ENCODE peak calls at places on chromosome 18, in ten cellular contexts. R is GM03348; G is CD8-positive, alpha-beta memory T cell; O is breast epithelium; V is activated gamma-delta T cell treated with Interleukin-2 at 50 U/mL for 16 hours; D is neural crest cell; B is substantia nigra; M is activated T-cell treated with anti-CD3 and anti-CD28 coated beads for 1 hour; I is GM23338; C is T47D. L is an unnamed sample.

GRCh38 chr18:75936862-75937261 is 509.4 kb upstream of the SMIM21 start:
- DNase-seq in D (no peak), C (no peak), O (no peak), M (no peak), G (no peak), I (no peak), B (no peak), R (no peak), V (no peak), L (no peak)

GRCh38 chr18:711330-711692 is 1.1 kb downstream of the ENOSF1 start:
- DNase-seq in B (no peak), M (no peak), V (no peak), D (no peak), G (no peak), R (no peak), C (no peak), O (no peak), I (peak; percentile 36), L (no peak)

GRCh38 chr18:59514193-59514592 is 155.1 kb upstream of the LMAN1 start:
- DNase-seq in V (no peak), O (no peak), B (no peak), D (no peak), G (no peak), I (no peak), C (no peak), R (peak; percentile 72), M (no peak), L (no peak)

GRCh38 chr18:28003451-28003850 is 173.5 kb downstream of the CDH2 start:
- DNase-seq in C (no peak), M (no peak), G (no peak), D (no peak), I (no peak), R (peak; percentile 64), V (no peak), B (no peak), O (no peak), L (no peak)

GRCh38 chr18:73352546-73352945 is 484.8 kb upstream of the NETO1 start:
- DNase-seq in O (no peak), I (no peak), G (no peak), R (no peak), D (no peak), M (no peak), V (no peak), B (no peak), C (no peak), L (no peak)

GRCh38 chr18:45686892-45687611 is 36.9 kb upstream of the SLC14A1 start:
- DNase-seq in D (no peak), G (peak; percentile 79), B (no peak), V (peak; percentile 49), C (no peak), R (no peak), M (peak; percentile 25), O (no peak), I (no peak), L (no peak)

GRCh38 chr18:39188278-39188677 is 1622.7 kb upstream of the CELF4 start:
- DNase-seq in B (no peak), C (no peak), O (no peak), D (no peak), R (no peak), V (no peak), M (no peak), I (peak; percentile 40), G (no peak), L (peak; percentile 33)

GRCh38 chr18:63140997-63141776 is 178.4 kb downstream of the BCL2 start:
- DNase-seq in G (no peak), M (no peak), R (no peak), I (no peak), V (no peak), D (no peak), C (no peak), B (no peak), O (no peak), L (no peak)

GRCh38 chr18:22838639-22839487 is 94.3 kb upstream of the RBBP8 start:
- DNase-seq in C (no peak), M (no peak), B (no peak), G (no peak), R (no peak), D (no peak), O (no peak), V (no peak), I (no peak), L (no peak)

GRCh38 chr18:45416168-45416567 is 199.1 kb upstream of the SLC14A2 start:
- DNase-seq in O (no peak), B (no peak), G (no peak), M (no peak), V (no peak), I (peak; percentile 3), R (no peak), C (no peak), D (no peak), L (no peak)

GRCh38 chr18:35525795-35526475 is 28.2 kb upstream of the INO80C start:
- DNase-seq in D (no peak), I (peak; percentile 21), M (no peak), R (no peak), O (no peak), G (no peak), B (no peak), V (no peak), C (no peak), L (no peak)

GRCh38 chr18:52694804-52695203 is 354.8 kb downstream of the DCC start:
- DNase-seq in D (peak; percentile 28), C (no peak), I (peak; percentile 56), O (no peak), R (peak; percentile 33), M (no peak), G (no peak), B (no peak), V (no peak), L (no peak)

GRCh38 chr18:80109676-80110078 is 615 bp downstream of the ADNP2 start:
- DNase-seq in O (peak; percentile 21), M (no peak), G (peak; percentile 65), B (no peak), I (peak; percentile 65), R (peak; percentile 89), V (peak; percentile 11), C (peak; percentile 37), D (peak; percentile 36), L (peak; percentile 67)

GRCh38 chr18:79680100-79680879 is 687 bp downstream of the CTDP1 start:
- DNase-seq in B (no peak), G (peak; percentile 64), C (peak; percentile 45), D (no peak), M (no peak), I (peak; percentile 56), O (peak; percentile 47), V (no peak), R (peak; percentile 67), L (no peak)

GRCh38 chr18:24219561-24220317 is 80.9 kb downstream of the CABYR start:
- DNase-seq in D (no peak), B (no peak), V (no peak), G (no peak), M (no peak), O (no peak), C (no peak), I (no peak), R (no peak), L (no peak)

GRCh38 chr18:50038448-50038847 is 156.5 kb downstream of the MYO5B start:
- DNase-seq in O (no peak), D (no peak), G (no peak), V (no peak), M (no peak), I (no peak), B (no peak), C (no peak), R (no peak), L (no peak)